ENCODE peak calls at places on chromosomes 16 and 17, in seven cellular contexts. Z is H4; D is stimulated activated CD8-positive, alpha-beta memory T cell treated with anti-CD3 and anti-CD28 coated beads, Interleukin-12 subunit alpha, Interleukin-12 subunit beta, amount 100 ng/mL, for 4 hours; K is progenitor cell of endocrine pancreas; L is astrocyte of the cerebellum; X is stimulated activated CD4-positive, alpha-beta T cell treated with anti-CD3 and anti-CD28 coated beads, Interleukin-1b, Interleukin-23, amount 100 ng/mL, for 24 hours; A is AG09309. I is an unnamed sample.

GRCh38 chr17:79202476-79202875 is 127.9 kb downstream of the ENGASE start:
- DNase-seq in Z (no peak), D (no peak), K (no peak), L (no peak), X (no peak), A (no peak), I (no peak)

GRCh38 chr17:76408037-76408849 is 23.8 kb downstream of the SPHK1 start:
- DNase-seq in Z (peak), D (peak), K (peak), L (no peak), X (peak), A (no peak), I (no peak)

GRCh38 chr17:19787733-19788357 is 39.7 kb upstream of the ALDH3A1 start:
- DNase-seq in Z (no peak), D (no peak), K (no peak), L (no peak), X (no peak), A (no peak), I (no peak)

GRCh38 chr17:6775871-6776405 is at the start of gene FBXO39:
- DNase-seq in Z (no peak), D (no peak), K (no peak), L (no peak), X (no peak), A (no peak), I (no peak)

GRCh38 chr16:3518292-3518982 is 17.6 kb downstream of the CLUAP1 start:
- DNase-seq in Z (no peak), D (no peak), K (no peak), L (no peak), X (no peak), A (no peak), I (no peak)

GRCh38 chr17:79340771-79341528 is 266.3 kb downstream of the ENGASE start:
- DNase-seq in Z (peak), D (no peak), K (no peak), L (no peak), X (no peak), A (no peak), I (no peak)

GRCh38 chr16:3998793-3999478 is 117.3 kb downstream of the ADCY9 start:
- DNase-seq in Z (no peak), D (no peak), K (no peak), L (no peak), X (no peak), A (no peak), I (no peak)

GRCh38 chr16:30063893-30064745 is 1.4 kb upstream of the ALDOA start:
- DNase-seq in Z (peak), D (peak), K (no peak), L (no peak), X (peak), A (no peak), I (no peak)

GRCh38 chr17:12021604-12022003 is 927 bp downstream of the MAP2K4 start:
- DNase-seq in Z (no peak), D (no peak), K (no peak), L (no peak), X (no peak), A (no peak), I (no peak)

GRCh38 chr17:73639322-73639721 is 4.9 kb downstream of the SDK2 start:
- DNase-seq in Z (no peak), D (no peak), K (no peak), L (no peak), X (no peak), A (no peak), I (no peak)

GRCh38 chr17:59230765-59231164 is 10.5 kb downstream of the GDPD1 start:
- DNase-seq in Z (no peak), D (no peak), K (no peak), L (no peak), X (no peak), A (no peak), I (no peak)

GRCh38 chr16:56111100-56111499 is 80.2 kb upstream of the GNAO1 start:
- DNase-seq in Z (no peak), D (no peak), K (no peak), L (no peak), X (no peak), A (no peak), I (no peak)

GRCh38 chr16:52035406-52035805 is 511.5 kb downstream of the TOX3 start:
- DNase-seq in Z (peak), D (no peak), K (no peak), L (no peak), X (no peak), A (no peak), I (no peak)

GRCh38 chr17:44921122-44921882 is 6.0 kb upstream of the GFAP start:
- DNase-seq in Z (no peak), D (no peak), K (no peak), L (no peak), X (no peak), A (no peak), I (no peak)

GRCh38 chr16:47065766-47066688 is 77.7 kb downstream of the NETO2 start:
- DNase-seq in Z (no peak), D (no peak), K (no peak), L (no peak), X (no peak), A (no peak), I (no peak)

GRCh38 chr17:49843774-49844350 is 4.0 kb downstream of the TAC4 start:
- DNase-seq in Z (no peak), D (no peak), K (no peak), L (no peak), X (peak), A (no peak), I (no peak)

GRCh38 chr16:75580-76501 is 2.2 kb upstream of the MPG start:
- DNase-seq in Z (peak), D (no peak), K (no peak), L (peak), X (no peak), A (peak), I (no peak)

GRCh38 chr16:67349172-67349571 is 22.6 kb downstream of the LRRC36 start:
- DNase-seq in Z (no peak), D (no peak), K (no peak), L (peak), X (no peak), A (no peak), I (no peak)

GRCh38 chr17:64635647-64636305 is 26.3 kb downstream of the SMURF2 start:
- DNase-seq in Z (peak), D (no peak), K (no peak), L (peak), X (no peak), A (peak), I (no peak)

GRCh38 chr17:36686123-36686669 is 84.8 kb downstream of the MRM1 start:
- DNase-seq in Z (no peak), D (no peak), K (no peak), L (no peak), X (no peak), A (no peak), I (no peak)

GRCh38 chr16:50532576-50532975 is 15.6 kb upstream of the NKD1 start:
- DNase-seq in Z (no peak), D (no peak), K (no peak), L (no peak), X (no peak), A (no peak), I (no peak)

GRCh38 chr17:71085238-71086033 is 916.1 kb downstream of the KCNJ2 start:
- DNase-seq in Z (peak), D (no peak), K (peak), L (no peak), X (no peak), A (no peak), I (no peak)

GRCh38 chr17:4806420-4806769 is 557 bp upstream of the PLD2 start:
- DNase-seq in Z (no peak), D (no peak), K (no peak), L (no peak), X (no peak), A (no peak), I (no peak)

GRCh38 chr16:67236551-67237395 is 9.8 kb downstream of the TMEM208 start:
- DNase-seq in Z (no peak), D (no peak), K (no peak), L (no peak), X (peak), A (no peak), I (no peak)

I was measured in NCI-H1048.